ENCODE peak calls at places on chromosomes 1 and 21, in seven cellular contexts. M is neuronal stem cell; V is HCT116; Q is NCI-H1417; R is stimulated activated CD8-positive, alpha-beta memory T cell treated with anti-CD3 and anti-CD28 coated beads, Interleukin-12 subunit alpha, Interleukin-12 subunit beta, amount 100 ng/mL, for 4 hours; H is RPMI8226; A is gastrocnemius medialis. D is an unnamed sample.

GRCh38 chr1:3515774-3516480 is 61.5 kb downstream of the ARHGEF16 start:
- DNase-seq in A (no peak), V (no peak), R (no peak), Q (no peak), M (no peak), H (peak; percentile 89), D (no peak)

GRCh38 chr1:183416850-183417690 is 1.1 kb downstream of the NMNAT2 start:
- DNase-seq in V (no peak), H (no peak), M (peak; percentile 69), A (no peak), Q (peak; percentile 75), R (no peak), D (no peak)

GRCh38 chr1:203599875-203600781 is 26.5 kb upstream of the ATP2B4 start:
- DNase-seq in M (no peak), V (no peak), Q (no peak), A (no peak), H (no peak), R (no peak), D (no peak)

GRCh38 chr1:200780545-200781444 is 42.1 kb downstream of the CAMSAP2 start:
- DNase-seq in A (no peak), M (no peak), R (no peak), Q (no peak), H (peak; percentile 77), V (no peak), D (no peak)

GRCh38 chr1:155210304-155210703 is 1.8 kb downstream of the MTX1 start:
- DNase-seq in H (no peak), Q (no peak), M (no peak), R (no peak), V (no peak), A (no peak), D (no peak)

GRCh38 chr21:38743772-38744529 is 61.8 kb upstream of the ETS2 start:
- DNase-seq in M (no peak), H (no peak), Q (no peak), V (no peak), A (no peak), R (no peak), D (no peak)

GRCh38 chr1:248686815-248687214 is 15.8 kb downstream of the OR14I1 start:
- DNase-seq in H (peak; percentile 24), M (no peak), Q (no peak), R (no peak), A (no peak), V (no peak), D (no peak)

GRCh38 chr1:198856601-198857000 is 217.8 kb downstream of the PTPRC start:
- DNase-seq in M (no peak), Q (no peak), V (no peak), R (no peak), H (no peak), A (no peak), D (no peak)

GRCh38 chr1:7956218-7957032 is 5.1 kb upstream of the PARK7 start:
- DNase-seq in V (no peak), A (no peak), M (no peak), R (no peak), Q (no peak), H (no peak), D (no peak)

GRCh38 chr1:203673550-203674411 is 47.1 kb downstream of the ATP2B4 start:
- DNase-seq in Q (no peak), V (peak; percentile 90), M (no peak), R (peak; percentile 51), H (peak; percentile 55), A (peak; percentile 53), D (peak; percentile 86)

GRCh38 chr1:21294266-21295058 is 4.2 kb upstream of the ECE1 start:
- DNase-seq in A (no peak), M (no peak), Q (no peak), R (peak; percentile 66), V (peak; percentile 47), H (peak; percentile 96), D (peak; percentile 85)

GRCh38 chr1:153777648-153778047 is 2.4 kb downstream of the SLC27A3 start:
- DNase-seq in M (no peak), H (no peak), Q (no peak), A (no peak), V (no peak), R (no peak), D (no peak)

GRCh38 chr1:51956528-51957509 is 33.7 kb downstream of the RAB3B start:
- DNase-seq in A (no peak), V (peak; percentile 15), H (no peak), Q (peak; percentile 56), R (no peak), M (no peak), D (no peak)

GRCh38 chr1:147080671-147081394 is 91.4 kb downstream of the PRKAB2 start:
- DNase-seq in Q (no peak), A (no peak), H (no peak), V (no peak), R (no peak), M (no peak), D (no peak)

GRCh38 chr1:222240536-222241181 is 307.2 kb downstream of the HHIPL2 start:
- DNase-seq in V (no peak), M (no peak), A (no peak), R (no peak), H (no peak), Q (peak; percentile 69), D (no peak)

GRCh38 chr1:201184734-201185453 is 5.7 kb upstream of the IGFN1 start:
- DNase-seq in Q (no peak), M (peak; percentile 55), H (peak; percentile 55), R (no peak), V (peak; percentile 54), A (peak; percentile 88), D (peak; percentile 44)

GRCh38 chr1:91567583-91567982 is 66.9 kb downstream of the CDC7 start:
- DNase-seq in M (no peak), H (no peak), R (no peak), Q (no peak), V (no peak), A (no peak), D (no peak)

GRCh38 chr1:237032029-237032428 is 10.0 kb upstream of the RYR2 start:
- DNase-seq in V (no peak), Q (no peak), A (no peak), H (no peak), M (no peak), R (no peak), D (no peak)

GRCh38 chr1:2311184-2312032 is 79.9 kb downstream of the MORN1 start:
- DNase-seq in A (no peak), M (no peak), Q (peak; percentile 18), H (peak; percentile 66), V (peak; percentile 31), R (no peak), D (peak; percentile 32)

GRCh38 chr1:229252228-229252984 is 18.5 kb upstream of the RAB4A start:
- DNase-seq in A (no peak), M (no peak), V (no peak), R (no peak), H (no peak), Q (no peak), D (no peak)

GRCh38 chr1:192632188-192632587 is 3.8 kb upstream of the RGS13 start:
- DNase-seq in V (no peak), H (no peak), R (no peak), M (no peak), A (no peak), Q (no peak), D (no peak)

GRCh38 chr1:228833911-228834631 is 98.8 kb downstream of the RHOU start:
- DNase-seq in Q (no peak), V (no peak), A (no peak), M (no peak), R (no peak), H (no peak), D (no peak)

GRCh38 chr1:118360817-118361216 is 175.8 kb upstream of the SPAG17 start:
- DNase-seq in Q (no peak), R (no peak), A (no peak), H (peak; percentile 37), M (no peak), V (no peak), D (no peak)

GRCh38 chr21:17498586-17498985 is 14.3 kb upstream of the CXADR start:
- DNase-seq in A (no peak), R (no peak), H (no peak), Q (no peak), M (no peak), V (no peak), D (peak; percentile 70)

GRCh38 chr1:241336335-241336734 is 20.7 kb downstream of the RGS7 start:
- DNase-seq in R (no peak), Q (no peak), M (no peak), H (no peak), V (no peak), A (no peak), D (no peak)

GRCh38 chr21:37435120-37435519 is 68.5 kb downstream of the DYRK1A start:
- DNase-seq in R (no peak), M (peak; percentile 87), A (no peak), Q (peak; percentile 22), H (peak; percentile 13), V (peak; percentile 12), D (no peak)

GRCh38 chr21:35810431-35810970 is 249.8 kb downstream of the SETD4 start:
- DNase-seq in V (no peak), Q (no peak), A (no peak), H (no peak), M (no peak), R (no peak), D (no peak)

GRCh38 chr1:8689431-8690252 is 127.8 kb downstream of the RERE start:
- DNase-seq in A (no peak), R (no peak), V (no peak), M (no peak), H (no peak), Q (no peak), D (no peak)

GRCh38 chr1:21594935-21595897 is 73.9 kb downstream of the RAP1GAP start:
- DNase-seq in V (peak; percentile 23), R (no peak), Q (no peak), H (peak; percentile 79), A (no peak), M (peak; percentile 44), D (no peak)

GRCh38 chr1:50659107-50659628 is 235.9 kb upstream of the DMRTA2 start:
- DNase-seq in H (no peak), A (no peak), Q (no peak), V (no peak), M (no peak), R (no peak), D (no peak)

GRCh38 chr1:83583351-83584014 is 415.4 kb downstream of the TTLL7 start:
- DNase-seq in H (peak; percentile 7), Q (peak; percentile 23), M (no peak), A (no peak), V (no peak), R (no peak), D (no peak)

D was measured in PC-9.